ENCODE peak calls at places on chromosomes 5 and 9, in nine cellular contexts. One of them, this sample, is unnamed.

GRCh38 chr9:77507212-77507961 is 140.7 kb downstream of the GNA14 start:
- DNase-seq in upper lobe of left lung: no peak
- DNase-seq in CD4-positive, alpha-beta T cell: no peak
- DNase-seq in H1: no peak
- DNase-seq in AG09319: no peak
- DNase-seq in SK-N-SH: no peak
- DNase-seq in dorsolateral prefrontal cortex: no peak
- DNase-seq in GM13976: no peak
- DNase-seq in IMR-90: no peak
- DNase-seq in this sample: peak; percentile 58

GRCh38 chr5:171615201-171616001 is 170.2 kb upstream of the SMIM23 start:
- DNase-seq in CD4-positive, alpha-beta T cell: no peak
- DNase-seq in AG09319: peak; percentile 89
- DNase-seq in GM13976: no peak
- DNase-seq in SK-N-SH: peak; percentile 48
- DNase-seq in upper lobe of left lung: peak; percentile 72
- DNase-seq in IMR-90: no peak
- DNase-seq in H1: no peak
- DNase-seq in dorsolateral prefrontal cortex: no peak
- DNase-seq in this sample: peak; percentile 30

GRCh38 chr9:87310827-87311564 is 186.7 kb upstream of the DAPK1 start:
- DNase-seq in IMR-90: no peak
- DNase-seq in H1: no peak
- DNase-seq in SK-N-SH: no peak
- DNase-seq in CD4-positive, alpha-beta T cell: no peak
- DNase-seq in upper lobe of left lung: no peak
- DNase-seq in GM13976: no peak
- DNase-seq in AG09319: no peak
- DNase-seq in dorsolateral prefrontal cortex: no peak
- DNase-seq in this sample: no peak

GRCh38 chr9:95494416-95495371 is 22.1 kb downstream of the PTCH1 start:
- DNase-seq in IMR-90: no peak
- DNase-seq in dorsolateral prefrontal cortex: no peak
- DNase-seq in CD4-positive, alpha-beta T cell: peak; percentile 76
- DNase-seq in AG09319: no peak
- DNase-seq in H1: no peak
- DNase-seq in SK-N-SH: peak; percentile 69
- DNase-seq in upper lobe of left lung: no peak
- DNase-seq in GM13976: peak; percentile 70
- DNase-seq in this sample: peak; percentile 64

GRCh38 chr5:68950111-68950510 is 143.7 kb upstream of the SLC30A5 start:
- DNase-seq in dorsolateral prefrontal cortex: no peak
- DNase-seq in upper lobe of left lung: no peak
- DNase-seq in AG09319: no peak
- DNase-seq in H1: no peak
- DNase-seq in GM13976: no peak
- DNase-seq in CD4-positive, alpha-beta T cell: no peak
- DNase-seq in SK-N-SH: peak; percentile 69
- DNase-seq in IMR-90: no peak
- DNase-seq in this sample: no peak

GRCh38 chr9:69222953-69223352 is 48.9 kb downstream of the TJP2 start:
- DNase-seq in AG09319: no peak
- DNase-seq in IMR-90: no peak
- DNase-seq in CD4-positive, alpha-beta T cell: no peak
- DNase-seq in H1: no peak
- DNase-seq in dorsolateral prefrontal cortex: no peak
- DNase-seq in upper lobe of left lung: no peak
- DNase-seq in SK-N-SH: no peak
- DNase-seq in GM13976: no peak
- DNase-seq in this sample: no peak

GRCh38 chr5:160463775-160464465 is 42.3 kb downstream of the PTTG1 start:
- DNase-seq in upper lobe of left lung: no peak
- DNase-seq in SK-N-SH: no peak
- DNase-seq in CD4-positive, alpha-beta T cell: no peak
- DNase-seq in dorsolateral prefrontal cortex: no peak
- DNase-seq in IMR-90: peak; percentile 93
- DNase-seq in H1: no peak
- DNase-seq in GM13976: no peak
- DNase-seq in AG09319: peak; percentile 59
- DNase-seq in this sample: peak; percentile 86

GRCh38 chr5:33470544-33470943 is 29.8 kb downstream of the TARS1 start:
- DNase-seq in upper lobe of left lung: no peak
- DNase-seq in CD4-positive, alpha-beta T cell: no peak
- DNase-seq in dorsolateral prefrontal cortex: no peak
- DNase-seq in AG09319: peak; percentile 23
- DNase-seq in SK-N-SH: peak; percentile 30
- DNase-seq in GM13976: peak; percentile 16
- DNase-seq in IMR-90: peak; percentile 60
- DNase-seq in H1: no peak
- DNase-seq in this sample: peak; percentile 36

GRCh38 chr9:100425758-100426157 is 1.2 kb upstream of the MSANTD3 start:
- DNase-seq in H1: no peak
- DNase-seq in GM13976: no peak
- DNase-seq in dorsolateral prefrontal cortex: no peak
- DNase-seq in CD4-positive, alpha-beta T cell: no peak
- DNase-seq in AG09319: no peak
- DNase-seq in upper lobe of left lung: no peak
- DNase-seq in IMR-90: no peak
- DNase-seq in SK-N-SH: no peak
- DNase-seq in this sample: peak; percentile 11

GRCh38 chr5:154701181-154701580 is 54.0 kb upstream of the LARP1 start:
- DNase-seq in CD4-positive, alpha-beta T cell: no peak
- DNase-seq in IMR-90: no peak
- DNase-seq in upper lobe of left lung: no peak
- DNase-seq in dorsolateral prefrontal cortex: no peak
- DNase-seq in SK-N-SH: no peak
- DNase-seq in H1: no peak
- DNase-seq in AG09319: no peak
- DNase-seq in GM13976: no peak
- DNase-seq in this sample: no peak

GRCh38 chr9:26292943-26293342 is 599.7 kb downstream of the CAAP1 start:
- DNase-seq in dorsolateral prefrontal cortex: no peak
- DNase-seq in GM13976: no peak
- DNase-seq in upper lobe of left lung: no peak
- DNase-seq in IMR-90: peak; percentile 52
- DNase-seq in AG09319: no peak
- DNase-seq in SK-N-SH: peak; percentile 4
- DNase-seq in CD4-positive, alpha-beta T cell: no peak
- DNase-seq in H1: no peak
- DNase-seq in this sample: peak; percentile 72

GRCh38 chr9:98332405-98332831 is 77.0 kb upstream of the TBC1D2 start:
- DNase-seq in SK-N-SH: no peak
- DNase-seq in upper lobe of left lung: no peak
- DNase-seq in CD4-positive, alpha-beta T cell: no peak
- DNase-seq in dorsolateral prefrontal cortex: no peak
- DNase-seq in GM13976: no peak
- DNase-seq in AG09319: no peak
- DNase-seq in H1: no peak
- DNase-seq in IMR-90: no peak
- DNase-seq in this sample: no peak

GRCh38 chr9:98333703-98334582 is 78.5 kb upstream of the TBC1D2 start:
- DNase-seq in AG09319: peak; percentile 62
- DNase-seq in upper lobe of left lung: no peak
- DNase-seq in H1: no peak
- DNase-seq in IMR-90: peak; percentile 93
- DNase-seq in SK-N-SH: no peak
- DNase-seq in dorsolateral prefrontal cortex: no peak
- DNase-seq in CD4-positive, alpha-beta T cell: no peak
- DNase-seq in GM13976: no peak
- DNase-seq in this sample: peak; percentile 79

GRCh38 chr9:98331536-98332259 is 76.2 kb upstream of the TBC1D2 start:
- DNase-seq in H1: no peak
- DNase-seq in CD4-positive, alpha-beta T cell: no peak
- DNase-seq in GM13976: no peak
- DNase-seq in IMR-90: peak; percentile 27
- DNase-seq in SK-N-SH: no peak
- DNase-seq in dorsolateral prefrontal cortex: no peak
- DNase-seq in AG09319: no peak
- DNase-seq in upper lobe of left lung: no peak
- DNase-seq in this sample: no peak

GRCh38 chr9:98335666-98336065 is 80.2 kb upstream of the TBC1D2 start:
- DNase-seq in AG09319: no peak
- DNase-seq in CD4-positive, alpha-beta T cell: no peak
- DNase-seq in IMR-90: no peak
- DNase-seq in upper lobe of left lung: no peak
- DNase-seq in GM13976: no peak
- DNase-seq in dorsolateral prefrontal cortex: no peak
- DNase-seq in H1: no peak
- DNase-seq in SK-N-SH: no peak
- DNase-seq in this sample: no peak

GRCh38 chr9:98334796-98335195 is 79.3 kb upstream of the TBC1D2 start:
- DNase-seq in SK-N-SH: no peak
- DNase-seq in IMR-90: no peak
- DNase-seq in upper lobe of left lung: no peak
- DNase-seq in AG09319: no peak
- DNase-seq in CD4-positive, alpha-beta T cell: no peak
- DNase-seq in GM13976: no peak
- DNase-seq in dorsolateral prefrontal cortex: no peak
- DNase-seq in H1: no peak
- DNase-seq in this sample: no peak
- TF ChIP-seq CTCF in SK-N-SH: no peak
- TF ChIP-seq CTCF in IMR-90: no peak
- TF ChIP-seq CTCF in upper lobe of left lung: no peak
- TF ChIP-seq CTCF in AG09319: no peak
- TF ChIP-seq CTCF in CD4-positive, alpha-beta T cell: no peak
- TF ChIP-seq CTCF in GM13976: no peak
- TF ChIP-seq CTCF in dorsolateral prefrontal cortex: no peak
- TF ChIP-seq CTCF in H1: no peak
- TF ChIP-seq CTCF in this sample: no peak

GRCh38 chr5:126659805-126660483 is 59.2 kb downstream of the PHAX start:
- DNase-seq in SK-N-SH: no peak
- DNase-seq in upper lobe of left lung: no peak
- DNase-seq in CD4-positive, alpha-beta T cell: no peak
- DNase-seq in GM13976: peak; percentile 59
- DNase-seq in dorsolateral prefrontal cortex: no peak
- DNase-seq in IMR-90: no peak
- DNase-seq in H1: no peak
- DNase-seq in AG09319: no peak
- DNase-seq in this sample: no peak

GRCh38 chr5:126658526-126658925 is 57.8 kb downstream of the PHAX start:
- DNase-seq in AG09319: no peak
- DNase-seq in GM13976: no peak
- DNase-seq in H1: no peak
- DNase-seq in dorsolateral prefrontal cortex: no peak
- DNase-seq in CD4-positive, alpha-beta T cell: no peak
- DNase-seq in IMR-90: no peak
- DNase-seq in SK-N-SH: no peak
- DNase-seq in upper lobe of left lung: no peak
- DNase-seq in this sample: no peak

GRCh38 chr5:126651013-126651577 is 50.3 kb downstream of the PHAX start:
- DNase-seq in dorsolateral prefrontal cortex: no peak
- DNase-seq in CD4-positive, alpha-beta T cell: no peak
- DNase-seq in GM13976: no peak
- DNase-seq in SK-N-SH: no peak
- DNase-seq in IMR-90: no peak
- DNase-seq in upper lobe of left lung: no peak
- DNase-seq in H1: no peak
- DNase-seq in AG09319: no peak
- DNase-seq in this sample: no peak

DNA sequence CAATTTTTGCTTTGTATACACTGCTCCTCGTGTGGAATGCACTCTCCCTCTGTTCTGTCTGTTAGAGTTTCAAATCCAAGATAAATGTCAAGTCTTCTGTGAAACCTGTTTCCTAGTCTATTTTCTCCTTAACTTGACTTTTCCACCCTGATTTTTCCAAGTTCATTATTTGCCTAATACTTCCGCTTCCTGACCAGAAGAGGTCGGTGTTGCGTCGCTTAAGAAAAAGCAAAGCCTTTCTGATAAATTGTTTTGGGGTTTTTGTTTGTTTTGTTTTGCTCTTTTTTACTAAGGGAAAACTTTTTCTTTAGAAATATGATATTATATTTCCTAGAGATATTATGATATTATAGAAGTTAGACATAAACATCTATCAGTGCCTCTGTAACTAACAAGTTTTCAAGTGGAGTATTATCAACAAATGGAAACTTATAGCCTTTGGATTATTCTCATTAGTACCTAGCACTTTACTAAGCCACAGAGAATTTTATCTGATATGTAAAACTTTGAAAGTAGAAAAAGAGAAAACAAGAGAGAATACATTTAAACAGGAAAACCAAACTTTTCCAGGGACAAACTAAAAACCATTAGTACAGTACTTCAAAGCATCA is 55.8 kb downstream of the PHAX start:
- DNase-seq in AG09319: no peak
- DNase-seq in upper lobe of left lung: no peak
- DNase-seq in H1: no peak
- DNase-seq in CD4-positive, alpha-beta T cell: no peak
- DNase-seq in GM13976: peak; percentile 59
- DNase-seq in IMR-90: peak; percentile 57
- DNase-seq in dorsolateral prefrontal cortex: no peak
- DNase-seq in SK-N-SH: peak; percentile 57
- DNase-seq in this sample: peak; percentile 14
- TF ChIP-seq CTCF in AG09319: peak; percentile 88
- TF ChIP-seq CTCF in upper lobe of left lung: peak; percentile 69
- TF ChIP-seq CTCF in H1: peak; percentile 66
- TF ChIP-seq CTCF in CD4-positive, alpha-beta T cell: peak; percentile 83
- TF ChIP-seq CTCF in GM13976: peak; percentile 81
- TF ChIP-seq CTCF in IMR-90: peak; percentile 94
- TF ChIP-seq CTCF in dorsolateral prefrontal cortex: peak; percentile 76
- TF ChIP-seq CTCF in SK-N-SH: peak; percentile 94
- TF ChIP-seq CTCF in this sample: peak; percentile 96

GRCh38 chr9:124038790-124039633 is 27.4 kb downstream of the LHX2 start:
- DNase-seq in dorsolateral prefrontal cortex: no peak
- DNase-seq in IMR-90: no peak
- DNase-seq in H1: no peak
- DNase-seq in GM13976: no peak
- DNase-seq in SK-N-SH: peak; percentile 46
- DNase-seq in CD4-positive, alpha-beta T cell: no peak
- DNase-seq in upper lobe of left lung: no peak
- DNase-seq in AG09319: no peak
- DNase-seq in this sample: no peak
- TF ChIP-seq CTCF in dorsolateral prefrontal cortex: no peak
- TF ChIP-seq CTCF in IMR-90: no peak
- TF ChIP-seq CTCF in H1: no peak
- TF ChIP-seq CTCF in GM13976: no peak
- TF ChIP-seq CTCF in SK-N-SH: peak; percentile 31
- TF ChIP-seq CTCF in CD4-positive, alpha-beta T cell: no peak
- TF ChIP-seq CTCF in upper lobe of left lung: no peak
- TF ChIP-seq CTCF in AG09319: peak; percentile 6
- TF ChIP-seq CTCF in this sample: no peak

GRCh38 chr5:148353634-148354033 is 18.3 kb downstream of the SPINK9 start:
- DNase-seq in IMR-90: no peak
- DNase-seq in CD4-positive, alpha-beta T cell: no peak
- DNase-seq in GM13976: no peak
- DNase-seq in AG09319: no peak
- DNase-seq in H1: no peak
- DNase-seq in dorsolateral prefrontal cortex: no peak
- DNase-seq in SK-N-SH: no peak
- DNase-seq in upper lobe of left lung: no peak
- DNase-seq in this sample: no peak
- TF ChIP-seq CTCF in IMR-90: no peak
- TF ChIP-seq CTCF in CD4-positive, alpha-beta T cell: no peak
- TF ChIP-seq CTCF in GM13976: no peak
- TF ChIP-seq CTCF in AG09319: no peak
- TF ChIP-seq CTCF in H1: no peak
- TF ChIP-seq CTCF in dorsolateral prefrontal cortex: no peak
- TF ChIP-seq CTCF in SK-N-SH: no peak
- TF ChIP-seq CTCF in upper lobe of left lung: no peak
- TF ChIP-seq CTCF in this sample: no peak

GRCh38 chr5:1363160-1363559 is 18.3 kb upstream of the CLPTM1L start:
- DNase-seq in IMR-90: no peak
- DNase-seq in H1: no peak
- DNase-seq in dorsolateral prefrontal cortex: no peak
- DNase-seq in GM13976: no peak
- DNase-seq in SK-N-SH: no peak
- DNase-seq in AG09319: no peak
- DNase-seq in upper lobe of left lung: no peak
- DNase-seq in CD4-positive, alpha-beta T cell: no peak
- DNase-seq in this sample: no peak
- TF ChIP-seq CTCF in IMR-90: no peak
- TF ChIP-seq CTCF in H1: no peak
- TF ChIP-seq CTCF in dorsolateral prefrontal cortex: no peak
- TF ChIP-seq CTCF in GM13976: no peak
- TF ChIP-seq CTCF in SK-N-SH: no peak
- TF ChIP-seq CTCF in AG09319: no peak
- TF ChIP-seq CTCF in upper lobe of left lung: no peak
- TF ChIP-seq CTCF in CD4-positive, alpha-beta T cell: no peak
- TF ChIP-seq CTCF in this sample: no peak